ENCODE peak calls at places on chromosomes 7 and 10, in five cellular contexts. D is T-helper 22 cell; O is mucosa of gallbladder; Y is iPS-NIHi11; J is stimulated activated naive CD8-positive, alpha-beta T cell treated with anti-CD3 and anti-CD28 coated beads, Interleukin-15, Interleukin-2, amounts not matched to agents 100 U/mL and 50 U/mL, for 24 hours. K is an unnamed sample.

GRCh38 chr7:26705567-26705966 is 158.8 kb downstream of the SKAP2 start:
- DNase-seq in D (no peak), O (no peak), Y (peak), J (no peak), K (no peak)

GRCh38 chr7:84258628-84259027 is 64.0 kb upstream of the SEMA3A start:
- DNase-seq in D (no peak), O (no peak), Y (no peak), J (no peak), K (no peak)

GRCh38 chr7:23334482-23335056 is 35.4 kb downstream of the MALSU1 start:
- DNase-seq in D (no peak), O (peak), Y (no peak), J (no peak), K (no peak)

GRCh38 chr7:81110673-81111072 is 191.8 kb upstream of the SEMA3C start:
- DNase-seq in D (no peak), O (no peak), Y (no peak), J (no peak), K (no peak)

GRCh38 chr7:99473315-99473596 is 566 bp downstream of the ZNF789 start:
- DNase-seq in D (no peak), O (peak), Y (peak), J (no peak), K (peak)

GRCh38 chr10:115710136-115710535 is 562.9 kb downstream of the GFRA1 start:
- DNase-seq in D (no peak), O (no peak), Y (no peak), J (no peak), K (no peak)

GRCh38 chr10:67127441-67127840 is 201.6 kb downstream of the LRRTM3 start:
- DNase-seq in D (no peak), O (no peak), Y (no peak), J (no peak), K (no peak)

GRCh38 chr7:29937132-29937531 is 52.5 kb downstream of the SCRN1 start:
- DNase-seq in D (no peak), O (no peak), Y (no peak), J (no peak), K (no peak)

GRCh38 chr7:35556532-35557471 is 138.1 kb downstream of the HERPUD2 start:
- DNase-seq in D (no peak), O (no peak), Y (no peak), J (no peak), K (no peak)

GRCh38 chr7:28872226-28872625 is 85.9 kb downstream of the TRIL start:
- DNase-seq in D (no peak), O (no peak), Y (no peak), J (no peak), K (no peak)

GRCh38 chr10:71099731-71100361 is 112.5 kb upstream of the UNC5B start:
- DNase-seq in D (no peak), O (no peak), Y (no peak), J (no peak), K (no peak)

GRCh38 chr7:151992375-151992774 is 33.1 kb upstream of the GALNT11 start:
- DNase-seq in D (no peak), O (peak), Y (peak), J (peak), K (peak)

GRCh38 chr10:47063858-47064257 is 152.6 kb downstream of the PTPN20 start:
- DNase-seq in D (no peak), O (no peak), Y (no peak), J (no peak), K (no peak)

GRCh38 chr10:1370298-1370697 is 314.1 kb downstream of the WDR37 start:
- DNase-seq in D (no peak), O (no peak), Y (no peak), J (no peak), K (no peak)

GRCh38 chr10:9188022-9188810 is 1133.7 kb downstream of the GATA3 start:
- DNase-seq in D (no peak), O (no peak), Y (no peak), J (no peak), K (no peak)

GRCh38 chr10:58791137-58791536 is 278.5 kb downstream of the BICC1 start:
- DNase-seq in D (no peak), O (no peak), Y (no peak), J (no peak), K (no peak)

GRCh38 chr7:4073750-4074149 is 608.3 kb upstream of the FOXK1 start:
- DNase-seq in D (no peak), O (peak), Y (no peak), J (no peak), K (no peak)

GRCh38 chr10:45160266-45160665 is 155.1 kb downstream of the OR13A1 start:
- DNase-seq in D (no peak), O (no peak), Y (no peak), J (no peak), K (no peak)

GRCh38 chr7:39592586-39592985 is 26.4 kb downstream of the YAE1 start:
- DNase-seq in D (no peak), O (no peak), Y (no peak), J (no peak), K (no peak)

GRCh38 chr10:36779238-36779846 is 346.1 kb upstream of the ANKRD30A start:
- DNase-seq in D (no peak), O (peak), Y (peak), J (no peak), K (no peak)

GRCh38 chr10:93916257-93917063 is 22.7 kb downstream of the SLC35G1 start:
- DNase-seq in D (no peak), O (no peak), Y (peak), J (no peak), K (no peak)